ENCODE peak calls at places on chromosomes 11 and 22, in ten cellular contexts. Y is HT-29; I is cardiac fibroblast; B is activated CD4-positive, CD25-positive, alpha-beta regulatory T cell; G is AG09309; J is Ammon's horn; T is activated T-cell treated with anti-CD3 and anti-CD28 coated beads, Interleukin-2, amount 50 U/mL, for 1 hour; Q is Caco-2; D is HFFc6; V is NCI-H1105. Z is an unnamed sample.

GRCh38 chr11:88482871-88483301 is 145.3 kb upstream of the CTSC start:
- DNase-seq in Y (no peak), I (peak), B (no peak), G (no peak), J (no peak), T (no peak), Q (no peak), D (peak), V (no peak), Z (no peak)

GRCh38 chr11:93000511-93001476 is 31.3 kb downstream of the MTNR1B start:
- DNase-seq in Y (peak), I (peak), B (no peak), G (peak), J (no peak), T (no peak), Q (no peak), D (peak), V (no peak), Z (no peak)

GRCh38 chr11:63916837-63917684 is at the start of gene RCOR2:
- DNase-seq in Y (peak), I (peak), B (no peak), G (no peak), J (peak), T (peak), Q (peak), D (peak), V (peak), Z (peak)

GRCh38 chr11:19683141-19683805 is 29.4 kb upstream of the NAV2 start:
- DNase-seq in Y (no peak), I (peak), B (no peak), G (no peak), J (peak), T (no peak), Q (no peak), D (no peak), V (no peak), Z (no peak)

GRCh38 chr22:28051787-28052356 is 132.8 kb upstream of the PITPNB start:
- DNase-seq in Y (peak), I (peak), B (no peak), G (no peak), J (peak), T (peak), Q (peak), D (peak), V (peak), Z (no peak)

GRCh38 chr22:42399315-42400271 is 32.6 kb downstream of the NFAM1 start:
- DNase-seq in Y (peak), I (no peak), B (no peak), G (no peak), J (peak), T (no peak), Q (no peak), D (no peak), V (peak), Z (peak)

GRCh38 chr11:80937831-80938230 is 1497.0 kb upstream of the TENM4 start:
- DNase-seq in Y (no peak), I (peak), B (no peak), G (no peak), J (no peak), T (no peak), Q (no peak), D (no peak), V (no peak), Z (no peak)

GRCh38 chr11:124445646-124446139 is at the start of gene OR8B8:
- DNase-seq in Y (no peak), I (no peak), B (no peak), G (no peak), J (no peak), T (no peak), Q (no peak), D (no peak), V (no peak), Z (no peak)

GRCh38 chr22:42990131-42990838 is 24.7 kb downstream of the PACSIN2 start:
- DNase-seq in Y (no peak), I (peak), B (no peak), G (peak), J (peak), T (no peak), Q (peak), D (peak), V (no peak), Z (no peak)

GRCh38 chr11:115324569-115325432 is 179.4 kb downstream of the CADM1 start:
- DNase-seq in Y (peak), I (peak), B (no peak), G (peak), J (peak), T (no peak), Q (peak), D (peak), V (peak), Z (peak)

GRCh38 chr22:46072030-46072881 is 78.1 kb upstream of the PPARA start:
- DNase-seq in Y (peak), I (peak), B (no peak), G (no peak), J (no peak), T (peak), Q (peak), D (peak), V (no peak), Z (no peak)

GRCh38 chr22:49016909-49017768 is 810.5 kb downstream of the BRD1 start:
- DNase-seq in Y (no peak), I (no peak), B (no peak), G (no peak), J (no peak), T (no peak), Q (no peak), D (no peak), V (no peak), Z (no peak)

GRCh38 chr11:70504246-70505020 is 106.1 kb downstream of the CTTN start:
- DNase-seq in Y (no peak), I (no peak), B (no peak), G (no peak), J (no peak), T (no peak), Q (no peak), D (no peak), V (no peak), Z (no peak)

GRCh38 chr11:26442131-26442530 is 110.2 kb downstream of the ANO3 start:
- DNase-seq in Y (no peak), I (peak), B (no peak), G (peak), J (peak), T (no peak), Q (no peak), D (peak), V (no peak), Z (no peak)

GRCh38 chr22:38834991-38835390 is 8.8 kb downstream of the NPTXR start:
- DNase-seq in Y (no peak), I (no peak), B (no peak), G (no peak), J (no peak), T (no peak), Q (no peak), D (no peak), V (no peak), Z (no peak)

GRCh38 chr22:31337178-31337577 is 9.0 kb downstream of the PATZ1 start:
- DNase-seq in Y (no peak), I (no peak), B (no peak), G (no peak), J (no peak), T (no peak), Q (no peak), D (peak), V (no peak), Z (no peak)

GRCh38 chr22:40204331-40205116 is 26.8 kb downstream of the TNRC6B start:
- DNase-seq in Y (no peak), I (peak), B (no peak), G (peak), J (no peak), T (no peak), Q (peak), D (peak), V (no peak), Z (no peak)

GRCh38 chr22:49015459-49015858 is 812.2 kb downstream of the BRD1 start:
- DNase-seq in Y (no peak), I (no peak), B (no peak), G (no peak), J (no peak), T (no peak), Q (no peak), D (no peak), V (no peak), Z (no peak)

GRCh38 chr11:76620471-76620870 is 50.1 kb downstream of the LRRC32 start:
- DNase-seq in Y (no peak), I (peak), B (no peak), G (peak), J (no peak), T (no peak), Q (no peak), D (peak), V (no peak), Z (no peak)

GRCh38 chr11:66856496-66857233 is at the start of gene LRFN4:
- DNase-seq in Y (peak), I (no peak), B (no peak), G (no peak), J (no peak), T (peak), Q (peak), D (no peak), V (peak), Z (peak)

GRCh38 chr22:31501738-31502137 is 5.4 kb downstream of the SFI1 start:
- DNase-seq in Y (no peak), I (no peak), B (no peak), G (no peak), J (no peak), T (no peak), Q (no peak), D (no peak), V (no peak), Z (no peak)

GRCh38 chr11:28690746-28691145 is 582.6 kb downstream of the METTL15 start:
- DNase-seq in Y (no peak), I (no peak), B (no peak), G (no peak), J (no peak), T (no peak), Q (no peak), D (no peak), V (no peak), Z (no peak)

GRCh38 chr11:93073026-93073425 is 103.6 kb downstream of the MTNR1B start:
- DNase-seq in Y (peak), I (no peak), B (no peak), G (no peak), J (no peak), T (no peak), Q (peak), D (no peak), V (no peak), Z (no peak)

GRCh38 chr11:61187505-61188130 is 15.7 kb upstream of the PGA3 start:
- DNase-seq in Y (peak), I (peak), B (peak), G (peak), J (peak), T (peak), Q (peak), D (peak), V (peak), Z (peak)

GRCh38 chr11:114308689-114309089 is 12.5 kb downstream of the NNMT start:
- DNase-seq in Y (no peak), I (peak), B (no peak), G (peak), J (peak), T (no peak), Q (no peak), D (no peak), V (no peak), Z (peak)

GRCh38 chr22:30806391-30806861 is 111.8 kb downstream of the OSBP2 start:
- DNase-seq in Y (peak), I (peak), B (no peak), G (no peak), J (no peak), T (no peak), Q (no peak), D (peak), V (no peak), Z (no peak)

GRCh38 chr22:49017769-49018330 is 809.8 kb downstream of the BRD1 start:
- DNase-seq in Y (no peak), I (no peak), B (no peak), G (no peak), J (no peak), T (no peak), Q (no peak), D (no peak), V (no peak), Z (no peak)

GRCh38 chr11:32385998-32386397 is 49.3 kb downstream of the WT1 start:
- DNase-seq in Y (peak), I (peak), B (no peak), G (no peak), J (no peak), T (no peak), Q (peak), D (peak), V (no peak), Z (no peak)

GRCh38 chr11:122100222-122101080 is 15.6 kb downstream of the BLID start:
- DNase-seq in Y (no peak), I (peak), B (no peak), G (no peak), J (peak), T (no peak), Q (no peak), D (peak), V (no peak), Z (no peak)

GRCh38 chr22:36311386-36312085 is 58.6 kb downstream of the APOL1 start:
- DNase-seq in Y (no peak), I (no peak), B (no peak), G (no peak), J (no peak), T (no peak), Q (no peak), D (no peak), V (no peak), Z (no peak)

GRCh38 chr22:40666151-40666848 is 13.0 kb upstream of the MCHR1 start:
- DNase-seq in Y (no peak), I (peak), B (no peak), G (peak), J (no peak), T (no peak), Q (no peak), D (no peak), V (no peak), Z (no peak)

GRCh38 chr22:45546333-45547015 is 43.8 kb downstream of the FBLN1 start:
- DNase-seq in Y (no peak), I (no peak), B (no peak), G (no peak), J (no peak), T (no peak), Q (no peak), D (no peak), V (no peak), Z (no peak)

GRCh38 chr11:131867457-131868257 is 497.2 kb downstream of the NTM start:
- DNase-seq in Y (peak), I (peak), B (no peak), G (peak), J (peak), T (no peak), Q (peak), D (peak), V (peak), Z (peak)

GRCh38 chr11:82682003-82682751 is 51.5 kb downstream of the FAM181B start:
- DNase-seq in Y (peak), I (peak), B (no peak), G (peak), J (peak), T (no peak), Q (peak), D (peak), V (peak), Z (peak)

GRCh38 chr11:32005786-32006406 is 85.0 kb upstream of the RCN1 start:
- DNase-seq in Y (no peak), I (no peak), B (no peak), G (no peak), J (peak), T (no peak), Q (no peak), D (peak), V (no peak), Z (no peak)

Z was measured in NCI-H774.